ENCODE peak calls at places on chromosomes 1 and 21, in eight cellular contexts. T, Y, Z, C, X, L, O and B are unnamed samples.

GRCh38 chr1:97489834-97490233 is 431.0 kb downstream of the DPYD start:
- DNase-seq in Y (no peak), T (peak; percentile 49), X (no peak), O (no peak), Z (no peak), L (no peak), C (no peak), B (no peak)

GRCh38 chr1:89041055-89041707 is 18.5 kb upstream of the GBP3 start:
- DNase-seq in T (peak; percentile 88), Y (no peak), C (no peak), O (no peak), X (no peak), L (no peak), Z (no peak), B (no peak)

GRCh38 chr1:68819190-68819829 is 322.4 kb upstream of the DEPDC1 start:
- DNase-seq in Y (no peak), T (peak; percentile 1), L (no peak), C (no peak), O (no peak), Z (no peak), X (no peak), B (no peak)

GRCh38 chr1:62198781-62199125 is 4.1 kb downstream of the L1TD1 start:
- DNase-seq in Z (no peak), X (peak; percentile 41), L (no peak), Y (no peak), T (no peak), O (no peak), C (no peak), B (no peak)

GRCh38 chr1:185719021-185719420 is 15.2 kb upstream of the HMCN1 start:
- DNase-seq in L (peak; percentile 52), Z (no peak), O (no peak), T (peak; percentile 92), X (no peak), C (no peak), Y (no peak), B (no peak)

GRCh38 chr21:41054206-41054605 is 113.8 kb upstream of the BACE2 start:
- DNase-seq in X (no peak), L (no peak), C (no peak), T (no peak), O (no peak), Z (no peak), Y (no peak), B (no peak)

GRCh38 chr1:201072922-201073321 is 39.3 kb downstream of the CACNA1S start:
- DNase-seq in X (no peak), Y (no peak), O (no peak), T (no peak), Z (peak; percentile 87), L (no peak), C (no peak), B (no peak)

GRCh38 chr1:170967042-170967910 is 31.9 kb downstream of the MROH9 start:
- DNase-seq in O (no peak), T (peak; percentile 63), Z (no peak), L (no peak), C (no peak), Y (peak; percentile 49), X (no peak), B (no peak)

GRCh38 chr1:209873067-209873810 is 45.5 kb downstream of the UTP25 start:
- DNase-seq in X (no peak), T (peak; percentile 27), Y (no peak), O (no peak), Z (no peak), L (no peak), C (no peak), B (no peak)

GRCh38 chr1:17009706-17010105 is 2.0 kb downstream of the ATP13A2 start:
- DNase-seq in T (no peak), Y (peak; percentile 13), Z (peak; percentile 53), O (peak; percentile 46), C (no peak), X (no peak), L (no peak), B (no peak)

GRCh38 chr1:236122176-236122575 is 20.2 kb upstream of the GPR137B start:
- DNase-seq in Z (no peak), L (no peak), X (no peak), T (no peak), O (no peak), Y (no peak), C (no peak), B (no peak)

GRCh38 chr1:9685833-9686232 is 34.3 kb downstream of the PIK3CD start:
- DNase-seq in Y (no peak), Z (no peak), X (no peak), L (no peak), T (no peak), C (no peak), O (no peak), B (no peak)

GRCh38 chr1:206961668-206962067 is 8.6 kb downstream of the FCAMR start:
- DNase-seq in Z (no peak), T (no peak), Y (no peak), O (no peak), C (no peak), X (no peak), L (no peak), B (no peak)

GRCh38 chr1:115557715-115558114 is 84.1 kb upstream of the VANGL1 start:
- DNase-seq in L (no peak), C (no peak), X (no peak), Z (no peak), O (no peak), T (no peak), Y (no peak), B (no peak)

GRCh38 chr1:95640746-95641145 is 406.7 kb downstream of the RWDD3 start:
- DNase-seq in Y (no peak), Z (no peak), X (no peak), C (no peak), L (no peak), T (no peak), O (no peak), B (no peak)

GRCh38 chr1:247087256-247087655 is 8.6 kb upstream of the ZNF670 start:
- DNase-seq in X (no peak), C (no peak), O (no peak), Y (no peak), L (no peak), T (no peak), Z (no peak), B (no peak)

GRCh38 chr1:165675794-165676193 is 22.6 kb downstream of the ALDH9A1 start:
- DNase-seq in T (no peak), Y (no peak), Z (no peak), X (no peak), C (no peak), L (no peak), O (no peak), B (no peak)

GRCh38 chr1:184270556-184270955 is 116.3 kb upstream of the C1orf21 start:
- DNase-seq in L (no peak), X (no peak), Z (no peak), T (peak; percentile 20), Y (no peak), O (no peak), C (no peak), B (no peak)

GRCh38 chr1:92937731-92938130 is 23.5 kb downstream of the DIPK1A start:
- DNase-seq in X (no peak), C (no peak), O (no peak), Y (no peak), T (no peak), Z (no peak), L (no peak), B (no peak)

DNA sequence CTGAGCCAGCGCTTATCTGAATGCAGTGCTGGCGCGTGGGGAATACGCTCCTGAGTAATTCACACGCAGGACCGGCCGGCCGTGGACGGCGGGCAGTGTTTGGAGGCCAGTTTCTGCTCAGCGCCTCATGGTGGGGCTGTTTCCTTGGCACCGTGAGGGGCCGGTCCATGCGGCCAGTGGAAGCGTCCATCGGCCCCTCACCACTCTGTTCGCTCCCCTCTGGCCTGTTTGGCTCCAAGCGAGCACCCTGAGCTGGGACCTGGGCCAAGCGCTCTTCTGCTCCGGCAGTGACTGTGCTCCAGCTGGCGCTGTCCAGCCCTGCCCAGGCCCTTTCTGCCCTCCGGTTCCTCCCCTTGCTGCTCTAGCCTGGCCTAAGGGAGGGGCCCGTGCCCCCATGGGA is 16.3 kb upstream of the PLCH2 start:
- DNase-seq in L (no peak), C (peak; percentile 63), X (peak; percentile 48), O (no peak), T (peak; percentile 73), Y (no peak), Z (no peak), B (peak; percentile 45)
- TF ChIP-seq CTCF in L (no peak), C (peak; percentile 35), X (no peak), O (peak; percentile 33), T (peak; percentile 48), Y (no peak), Z (peak; percentile 29), B (peak; percentile 39)

DNA sequence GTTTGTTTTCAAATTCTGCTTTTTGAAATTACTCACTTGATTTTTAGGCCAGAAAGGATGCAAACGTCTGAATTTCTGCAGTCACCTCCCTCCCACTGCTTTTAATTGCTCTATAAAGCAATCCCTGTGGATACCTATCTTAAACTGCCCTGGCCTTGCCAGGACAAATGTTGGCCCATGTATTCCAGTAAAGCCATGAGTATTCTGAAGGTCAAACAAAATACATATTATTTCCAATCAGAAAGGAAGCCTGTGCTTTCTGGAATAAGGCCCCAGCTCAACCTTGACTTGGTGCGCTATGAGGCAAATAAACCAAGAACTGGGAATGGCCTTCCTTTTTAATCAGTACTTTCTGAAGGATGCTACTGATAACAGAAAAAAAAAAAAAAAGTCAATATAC is 68.4 kb downstream of the TGFBR3 start:
- DNase-seq in O (no peak), C (no peak), Y (no peak), Z (no peak), X (no peak), T (no peak), L (no peak), B (no peak)
- H3K27ac ChIP-seq in O (no peak overlapping the region), C (peak overlapping the region; percentile 13), Y (no peak overlapping the region), Z (peak overlapping the region; percentile 79), X (peak overlapping the region; percentile 83), T (no peak overlapping the region), L (no peak overlapping the region), B (peak overlapping the region; percentile 31)

GRCh38 chr1:51926171-51926812 is 47.8 kb upstream of the NRDC start:
- DNase-seq in Z (no peak), Y (peak; percentile 13), X (no peak), L (no peak), T (peak; percentile 59), C (no peak), O (no peak), B (no peak)
- TF ChIP-seq CTCF in Z (no peak), Y (peak; percentile 62), X (no peak), L (no peak), T (peak; percentile 50), C (no peak), O (no peak), B (no peak)

DNA sequence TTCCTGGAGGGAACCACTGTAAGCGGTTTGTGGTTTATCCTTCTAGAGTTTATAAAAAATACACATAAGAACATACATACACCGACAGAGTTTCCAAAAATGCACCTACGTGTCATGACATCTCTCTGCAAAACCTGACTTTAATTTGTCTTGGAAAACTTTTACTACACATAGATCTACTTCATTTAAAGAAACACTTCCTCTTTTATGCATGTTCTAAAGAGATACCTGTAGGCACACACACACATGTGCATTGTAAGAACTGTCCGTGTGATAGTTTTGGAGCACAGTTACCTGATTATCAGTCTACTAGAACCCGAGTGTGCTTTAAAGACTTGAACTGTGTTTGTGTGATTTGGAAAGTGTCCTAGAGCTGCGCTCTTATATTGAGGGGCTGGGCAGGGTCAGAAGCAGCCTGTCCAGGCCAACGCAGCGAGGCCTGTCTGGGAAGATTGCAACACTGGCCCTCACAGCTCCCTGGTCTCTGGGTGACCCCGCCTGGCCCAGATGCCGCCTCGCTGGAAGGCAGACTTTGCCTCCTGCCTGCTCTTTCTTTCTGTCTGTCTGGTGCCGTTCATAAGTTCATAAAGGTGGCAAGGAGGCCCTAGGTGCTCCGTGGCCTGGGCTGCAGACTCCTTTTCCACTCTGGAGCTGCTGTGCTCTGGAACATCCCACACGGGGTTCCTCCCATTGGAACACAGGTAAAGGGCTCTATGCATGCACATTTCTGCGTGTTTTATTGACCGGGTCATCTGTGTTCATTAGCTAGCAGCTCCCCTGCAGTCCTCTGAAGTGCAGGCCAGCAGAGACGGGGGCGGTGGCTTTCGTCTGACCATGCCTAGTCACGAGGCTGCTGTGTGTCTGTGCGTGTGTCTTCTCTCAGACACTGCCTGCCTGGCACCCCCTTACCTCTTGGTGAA is 46.3 kb downstream of the AGPAT3 start:
- DNase-seq in C (peak; percentile 53), Z (peak; percentile 76), T (no peak), Y (no peak), X (peak; percentile 27), L (no peak), O (peak; percentile 76), B (no peak)
- H3K27ac ChIP-seq in C (peak overlapping the region; percentile 28), Z (peak overlapping the region; percentile 54), T (no peak overlapping the region), Y (no peak overlapping the region), X (no peak overlapping the region), L (no peak overlapping the region), O (peak overlapping the region; percentile 41), B (peak overlapping the region; percentile 56)